ENCODE peak calls at places on chromosomes 2 and 18, in nine cellular contexts. One of them, this sample, is unnamed.
A peak's percentile ranks its signal among the peaks of the same experiment; 100 is the strongest.

GRCh38 chr2:12702661-12703121 is 14.0 kb upstream of the TRIB2 start:
- DNase-seq in neural progenitor cell: peak; percentile 12
- DNase-seq in upper lobe of left lung: no peak
- DNase-seq in mammary epithelial cell: peak; percentile 94
- DNase-seq in CD4-positive, alpha-beta memory T cell: no peak
- DNase-seq in breast epithelium: no peak
- DNase-seq in heart left ventricle: no peak
- DNase-seq in mesenchymal stem cell: peak; percentile 81
- DNase-seq in adrenal gland: no peak
- DNase-seq in this sample: no peak

GRCh38 chr2:69438580-69438979 is 1.3 kb upstream of the NFU1 start:
- DNase-seq in adrenal gland: no peak
- DNase-seq in neural progenitor cell: no peak
- DNase-seq in CD4-positive, alpha-beta memory T cell: no peak
- DNase-seq in mammary epithelial cell: no peak
- DNase-seq in mesenchymal stem cell: no peak
- DNase-seq in breast epithelium: no peak
- DNase-seq in upper lobe of left lung: no peak
- DNase-seq in heart left ventricle: no peak
- DNase-seq in this sample: no peak

GRCh38 chr2:174632847-174633620 is 35.4 kb upstream of the WIPF1 start:
- DNase-seq in upper lobe of left lung: no peak
- DNase-seq in CD4-positive, alpha-beta memory T cell: no peak
- DNase-seq in adrenal gland: no peak
- DNase-seq in heart left ventricle: no peak
- DNase-seq in mesenchymal stem cell: peak; percentile 47
- DNase-seq in breast epithelium: no peak
- DNase-seq in neural progenitor cell: no peak
- DNase-seq in mammary epithelial cell: no peak
- DNase-seq in this sample: peak; percentile 18

GRCh38 chr2:30366199-30366691 is 80.8 kb upstream of the LCLAT1 start:
- DNase-seq in upper lobe of left lung: no peak
- DNase-seq in CD4-positive, alpha-beta memory T cell: no peak
- DNase-seq in heart left ventricle: no peak
- DNase-seq in mesenchymal stem cell: peak; percentile 65
- DNase-seq in adrenal gland: no peak
- DNase-seq in breast epithelium: no peak
- DNase-seq in neural progenitor cell: no peak
- DNase-seq in mammary epithelial cell: no peak
- DNase-seq in this sample: no peak

GRCh38 chr2:84243788-84244627 is 215.1 kb downstream of the SUCLG1 start:
- DNase-seq in heart left ventricle: no peak
- DNase-seq in neural progenitor cell: no peak
- DNase-seq in mammary epithelial cell: no peak
- DNase-seq in adrenal gland: no peak
- DNase-seq in breast epithelium: no peak
- DNase-seq in CD4-positive, alpha-beta memory T cell: no peak
- DNase-seq in mesenchymal stem cell: no peak
- DNase-seq in upper lobe of left lung: no peak
- DNase-seq in this sample: no peak

GRCh38 chr18:24731981-24732380 is 271.5 kb downstream of the HRH4 start:
- DNase-seq in breast epithelium: no peak
- DNase-seq in mesenchymal stem cell: no peak
- DNase-seq in upper lobe of left lung: no peak
- DNase-seq in neural progenitor cell: peak; percentile 6
- DNase-seq in adrenal gland: no peak
- DNase-seq in CD4-positive, alpha-beta memory T cell: no peak
- DNase-seq in mammary epithelial cell: peak; percentile 93
- DNase-seq in heart left ventricle: no peak
- DNase-seq in this sample: no peak

GRCh38 chr18:54679318-54680149 is 88.5 kb downstream of the DYNAP start:
- DNase-seq in mesenchymal stem cell: peak; percentile 86
- DNase-seq in adrenal gland: no peak
- DNase-seq in heart left ventricle: no peak
- DNase-seq in CD4-positive, alpha-beta memory T cell: no peak
- DNase-seq in upper lobe of left lung: no peak
- DNase-seq in neural progenitor cell: peak; percentile 49
- DNase-seq in mammary epithelial cell: peak; percentile 64
- DNase-seq in breast epithelium: no peak
- DNase-seq in this sample: peak; percentile 67

GRCh38 chr2:27638709-27639108 is 9.9 kb downstream of the GPN1 start:
- DNase-seq in upper lobe of left lung: no peak
- DNase-seq in mammary epithelial cell: peak; percentile 89
- DNase-seq in adrenal gland: no peak
- DNase-seq in neural progenitor cell: no peak
- DNase-seq in mesenchymal stem cell: no peak
- DNase-seq in CD4-positive, alpha-beta memory T cell: no peak
- DNase-seq in breast epithelium: no peak
- DNase-seq in heart left ventricle: no peak
- DNase-seq in this sample: no peak

GRCh38 chr2:24824966-24825882 is 32.0 kb downstream of the CENPO start:
- DNase-seq in heart left ventricle: no peak
- DNase-seq in mammary epithelial cell: no peak
- DNase-seq in breast epithelium: no peak
- DNase-seq in CD4-positive, alpha-beta memory T cell: peak; percentile 45
- DNase-seq in upper lobe of left lung: no peak
- DNase-seq in adrenal gland: peak; percentile 44
- DNase-seq in neural progenitor cell: no peak
- DNase-seq in mesenchymal stem cell: no peak
- DNase-seq in this sample: no peak

GRCh38 chr18:37844209-37844970 is 278.8 kb upstream of the CELF4 start:
- DNase-seq in adrenal gland: no peak
- DNase-seq in heart left ventricle: no peak
- DNase-seq in CD4-positive, alpha-beta memory T cell: no peak
- DNase-seq in upper lobe of left lung: no peak
- DNase-seq in mesenchymal stem cell: no peak
- DNase-seq in breast epithelium: no peak
- DNase-seq in neural progenitor cell: no peak
- DNase-seq in mammary epithelial cell: no peak
- DNase-seq in this sample: no peak

GRCh38 chr18:76522104-76522503 is 27.1 kb upstream of the ZNF516 start:
- DNase-seq in mammary epithelial cell: no peak
- DNase-seq in CD4-positive, alpha-beta memory T cell: no peak
- DNase-seq in heart left ventricle: no peak
- DNase-seq in adrenal gland: no peak
- DNase-seq in neural progenitor cell: peak; percentile 51
- DNase-seq in upper lobe of left lung: no peak
- DNase-seq in breast epithelium: no peak
- DNase-seq in mesenchymal stem cell: no peak
- DNase-seq in this sample: no peak

GRCh38 chr18:79510731-79511141 is 115.0 kb downstream of the NFATC1 start:
- DNase-seq in upper lobe of left lung: peak; percentile 20
- DNase-seq in neural progenitor cell: no peak
- DNase-seq in mammary epithelial cell: no peak
- DNase-seq in breast epithelium: peak; percentile 48
- DNase-seq in heart left ventricle: no peak
- DNase-seq in mesenchymal stem cell: no peak
- DNase-seq in CD4-positive, alpha-beta memory T cell: no peak
- DNase-seq in adrenal gland: peak; percentile 41
- DNase-seq in this sample: no peak

GRCh38 chr2:124959582-124959981 is 934.5 kb downstream of the CNTNAP5 start:
- DNase-seq in mesenchymal stem cell: peak; percentile 42
- DNase-seq in neural progenitor cell: no peak
- DNase-seq in heart left ventricle: no peak
- DNase-seq in breast epithelium: no peak
- DNase-seq in mammary epithelial cell: no peak
- DNase-seq in CD4-positive, alpha-beta memory T cell: no peak
- DNase-seq in adrenal gland: no peak
- DNase-seq in upper lobe of left lung: no peak
- DNase-seq in this sample: peak; percentile 15

DNA sequence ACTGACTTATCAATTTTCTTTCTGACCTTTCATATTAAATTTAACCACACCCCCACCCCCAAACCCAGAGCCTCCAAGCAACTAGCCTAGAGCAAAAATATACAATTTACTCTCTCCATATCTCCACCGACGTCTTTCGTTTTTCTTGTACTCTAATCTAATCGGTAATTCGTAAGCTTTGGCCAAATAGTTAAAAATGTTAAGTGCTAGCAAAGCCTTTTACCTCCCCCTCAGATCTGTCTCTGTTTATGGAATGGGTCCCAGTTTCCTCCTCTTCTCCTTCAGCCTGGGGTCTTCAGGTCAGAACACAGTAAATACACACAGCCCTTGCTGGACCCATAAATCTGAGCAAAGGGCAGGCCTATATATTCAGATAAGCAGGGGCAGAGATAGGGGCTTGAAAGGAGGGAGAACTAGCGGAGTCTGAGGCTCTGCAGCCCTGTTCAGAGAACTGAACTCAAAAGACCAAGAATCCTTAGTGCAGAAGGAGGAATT is 267.4 kb downstream of the MEIS1 start:
- DNase-seq in adrenal gland: no peak
- DNase-seq in neural progenitor cell: no peak
- DNase-seq in mesenchymal stem cell: peak; percentile 30
- DNase-seq in breast epithelium: no peak
- DNase-seq in mammary epithelial cell: no peak
- DNase-seq in CD4-positive, alpha-beta memory T cell: no peak
- DNase-seq in heart left ventricle: no peak
- DNase-seq in upper lobe of left lung: no peak
- DNase-seq in this sample: peak; percentile 4
- H3K4me1 ChIP-seq in adrenal gland: peaks cover 37% of the 10 kb centered on the region
- H3K4me1 ChIP-seq in neural progenitor cell: peaks cover 33% of the 10 kb centered on the region
- H3K4me1 ChIP-seq in mesenchymal stem cell: no peaks in the 10 kb centered on the region
- H3K4me1 ChIP-seq in breast epithelium: no peaks in the 10 kb centered on the region
- H3K4me1 ChIP-seq in mammary epithelial cell: no peaks in the 10 kb centered on the region
- H3K4me1 ChIP-seq in CD4-positive, alpha-beta memory T cell: no peaks in the 10 kb centered on the region
- H3K4me1 ChIP-seq in heart left ventricle: no peaks in the 10 kb centered on the region
- H3K4me1 ChIP-seq in upper lobe of left lung: no peaks in the 10 kb centered on the region
- H3K4me1 ChIP-seq in this sample: peaks cover 34% of the 10 kb centered on the region

GRCh38 chr18:69414184-69414583 is 13.5 kb downstream of the DOK6 start:
- DNase-seq in adrenal gland: no peak
- DNase-seq in mesenchymal stem cell: no peak
- DNase-seq in breast epithelium: no peak
- DNase-seq in neural progenitor cell: no peak
- DNase-seq in CD4-positive, alpha-beta memory T cell: no peak
- DNase-seq in heart left ventricle: no peak
- DNase-seq in upper lobe of left lung: no peak
- DNase-seq in mammary epithelial cell: no peak
- DNase-seq in this sample: no peak
- H3K36me3 ChIP-seq in adrenal gland: no peaks in the 10 kb centered on the region
- H3K36me3 ChIP-seq in mesenchymal stem cell: no peaks in the 10 kb centered on the region
- H3K36me3 ChIP-seq in breast epithelium: no peaks in the 10 kb centered on the region
- H3K36me3 ChIP-seq in neural progenitor cell: no peaks in the 10 kb centered on the region
- H3K36me3 ChIP-seq in CD4-positive, alpha-beta memory T cell: no peaks in the 10 kb centered on the region
- H3K36me3 ChIP-seq in heart left ventricle: no peaks in the 10 kb centered on the region
- H3K36me3 ChIP-seq in upper lobe of left lung: no peaks in the 10 kb centered on the region
- H3K36me3 ChIP-seq in mammary epithelial cell: no peaks in the 10 kb centered on the region
- H3K36me3 ChIP-seq in this sample: no peaks in the 10 kb centered on the region

DNA sequence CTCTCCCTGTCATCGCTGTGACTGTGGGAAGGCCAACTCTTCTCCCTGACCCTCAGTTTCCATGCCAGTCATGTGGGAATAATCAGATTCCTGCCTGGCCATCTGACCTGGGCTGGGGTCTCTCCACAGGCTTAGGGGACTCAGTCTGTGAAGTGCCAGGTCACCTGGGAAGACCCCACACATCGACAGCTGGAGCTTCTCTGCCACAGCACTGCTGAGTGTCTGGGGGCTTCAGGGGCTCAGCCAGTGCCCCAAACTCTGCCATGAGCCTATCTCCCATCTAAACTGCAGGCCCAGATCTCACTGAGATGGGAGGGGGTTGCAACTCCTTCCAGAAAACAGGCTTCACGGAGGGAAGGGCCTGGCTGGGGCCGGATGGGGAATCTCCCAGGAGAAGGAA is 42.0 kb upstream of the OTOS start:
- DNase-seq in neural progenitor cell: no peak
- DNase-seq in heart left ventricle: no peak
- DNase-seq in upper lobe of left lung: no peak
- DNase-seq in adrenal gland: no peak
- DNase-seq in breast epithelium: peak; percentile 24
- DNase-seq in CD4-positive, alpha-beta memory T cell: no peak
- DNase-seq in mammary epithelial cell: no peak
- DNase-seq in mesenchymal stem cell: no peak
- DNase-seq in this sample: no peak
- H3K27me3 ChIP-seq in neural progenitor cell: no peaks in the 10 kb centered on the region
- H3K27me3 ChIP-seq in heart left ventricle: no peaks in the 10 kb centered on the region
- H3K27me3 ChIP-seq in upper lobe of left lung: no peaks in the 10 kb centered on the region
- H3K27me3 ChIP-seq in adrenal gland: no peaks in the 10 kb centered on the region
- H3K27me3 ChIP-seq in breast epithelium: peaks cover 31% of the 10 kb centered on the region
- H3K27me3 ChIP-seq in CD4-positive, alpha-beta memory T cell: no peaks in the 10 kb centered on the region
- H3K27me3 ChIP-seq in mammary epithelial cell: peaks cover 3% of the 10 kb centered on the region
- H3K27me3 ChIP-seq in mesenchymal stem cell: peaks cover 6% of the 10 kb centered on the region
- H3K27me3 ChIP-seq in this sample: no peaks in the 10 kb centered on the region

GRCh38 chr2:231127480-231127879 is 2.6 kb upstream of the HTR2B start:
- DNase-seq in upper lobe of left lung: no peak
- DNase-seq in breast epithelium: no peak
- DNase-seq in heart left ventricle: no peak
- DNase-seq in mammary epithelial cell: no peak
- DNase-seq in mesenchymal stem cell: no peak
- DNase-seq in adrenal gland: no peak
- DNase-seq in CD4-positive, alpha-beta memory T cell: no peak
- DNase-seq in neural progenitor cell: no peak
- DNase-seq in this sample: no peak
- H3K4me1 ChIP-seq in upper lobe of left lung: peaks cover 6% of the 10 kb centered on the region
- H3K4me1 ChIP-seq in breast epithelium: peaks cover 8% of the 10 kb centered on the region
- H3K4me1 ChIP-seq in heart left ventricle: peaks cover 17% of the 10 kb centered on the region
- H3K4me1 ChIP-seq in mammary epithelial cell: peaks cover 8% of the 10 kb centered on the region
- H3K4me1 ChIP-seq in mesenchymal stem cell: peaks cover 11% of the 10 kb centered on the region
- H3K4me1 ChIP-seq in adrenal gland: peaks cover 62% of the 10 kb centered on the region
- H3K4me1 ChIP-seq in CD4-positive, alpha-beta memory T cell: peaks cover 23% of the 10 kb centered on the region
- H3K4me1 ChIP-seq in neural progenitor cell: peaks cover 7% of the 10 kb centered on the region
- H3K4me1 ChIP-seq in this sample: peaks cover 48% of the 10 kb centered on the region

DNA sequence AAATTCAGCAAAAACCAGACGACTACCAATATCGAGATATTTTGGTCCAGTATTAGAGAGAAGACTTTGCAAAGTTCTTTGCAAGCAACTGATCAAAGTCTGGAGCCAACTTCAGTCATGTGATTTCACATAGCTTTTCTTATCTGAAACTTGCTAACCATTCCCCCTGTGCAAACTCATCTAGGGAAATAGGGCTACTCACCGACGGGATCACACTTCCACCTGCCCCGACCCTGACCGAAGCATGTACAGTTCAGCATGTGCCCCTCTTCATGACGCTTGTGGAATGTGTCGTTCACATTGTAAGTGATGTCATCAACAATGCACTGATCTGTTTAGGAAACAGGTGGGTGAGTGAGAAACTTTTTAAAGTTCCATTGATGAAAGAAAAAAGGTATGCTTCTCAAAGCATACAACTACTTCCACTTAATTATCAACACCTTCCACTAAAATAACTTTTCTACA is 15.4 kb downstream of the FN1 start:
- DNase-seq in mesenchymal stem cell: no peak
- DNase-seq in heart left ventricle: no peak
- DNase-seq in upper lobe of left lung: no peak
- DNase-seq in mammary epithelial cell: no peak
- DNase-seq in adrenal gland: no peak
- DNase-seq in CD4-positive, alpha-beta memory T cell: no peak
- DNase-seq in breast epithelium: no peak
- DNase-seq in neural progenitor cell: no peak
- DNase-seq in this sample: peak; percentile 65
- H3K36me3 ChIP-seq in mesenchymal stem cell: peaks cover 100% of the 10 kb centered on the region
- H3K36me3 ChIP-seq in heart left ventricle: peaks cover 3% of the 10 kb centered on the region
- H3K36me3 ChIP-seq in upper lobe of left lung: no peaks in the 10 kb centered on the region
- H3K36me3 ChIP-seq in mammary epithelial cell: peaks cover 87% of the 10 kb centered on the region
- H3K36me3 ChIP-seq in adrenal gland: no peaks in the 10 kb centered on the region
- H3K36me3 ChIP-seq in CD4-positive, alpha-beta memory T cell: no peaks in the 10 kb centered on the region
- H3K36me3 ChIP-seq in breast epithelium: no peaks in the 10 kb centered on the region
- H3K36me3 ChIP-seq in neural progenitor cell: peaks cover 3% of the 10 kb centered on the region
- H3K36me3 ChIP-seq in this sample: no peaks in the 10 kb centered on the region